ENCODE peak calls at places on chromosomes 13 and 19, in seven cellular contexts. N is AG09309, O is GM12865, J is heart left ventricle, T is OCI-LY7, P is WERI-Rb-1, Y is bronchial epithelial cell. A is an unnamed sample.

GRCh38 chr13:21458457-21458815 is 667 bp downstream of the ZDHHC20 start:
- DNase-seq in N (no peak), O (peak; percentile 76), J (peak; percentile 34), T (peak; percentile 63), P (peak; percentile 71), Y (peak; percentile 50), A (peak; percentile 35)

GRCh38 chr13:34914416-34914815 is 27.7 kb upstream of the NBEA start:
- DNase-seq in N (no peak), O (no peak), J (no peak), T (no peak), P (no peak), Y (no peak), A (no peak)

GRCh38 chr13:39159393-39159792 is 121.1 kb downstream of the NHLRC3 start:
- DNase-seq in N (no peak), O (no peak), J (no peak), T (no peak), P (no peak), Y (peak; percentile 25), A (no peak)

GRCh38 chr19:2507109-2507508 is 31.2 kb downstream of the GADD45B start:
- DNase-seq in N (no peak), O (no peak), J (no peak), T (peak; percentile 29), P (no peak), Y (peak; percentile 89), A (no peak)

GRCh38 chr19:46603195-46603637 is 2.1 kb downstream of the CALM3 start:
- DNase-seq in N (no peak), O (peak; percentile 46), J (peak; percentile 20), T (no peak), P (no peak), Y (no peak), A (no peak)

GRCh38 chr13:79128158-79128557 is 277.9 kb downstream of the RBM26 start:
- DNase-seq in N (no peak), O (peak; percentile 32), J (no peak), T (no peak), P (no peak), Y (peak; percentile 98), A (no peak)

GRCh38 chr19:10478903-10479384 is 24.2 kb downstream of the KEAP1 start:
- DNase-seq in N (no peak), O (peak; percentile 58), J (peak; percentile 94), T (peak; percentile 41), P (peak; percentile 43), Y (peak; percentile 80), A (peak; percentile 78)

GRCh38 chr19:4375620-4376228 is 24.6 kb downstream of the SH3GL1 start:
- DNase-seq in N (peak; percentile 49), O (peak; percentile 87), J (no peak), T (peak; percentile 72), P (peak; percentile 50), Y (no peak), A (peak; percentile 81)

GRCh38 chr13:87661471-87661870 is 9.7 kb upstream of the SLITRK5 start:
- DNase-seq in N (no peak), O (no peak), J (no peak), T (no peak), P (no peak), Y (peak; percentile 33), A (peak; percentile 11)

GRCh38 chr13:79659161-79659560 is 178.2 kb downstream of the NDFIP2 start:
- DNase-seq in N (no peak), O (no peak), J (peak; percentile 50), T (no peak), P (no peak), Y (peak; percentile 79), A (peak; percentile 85)

GRCh38 chr19:4208385-4209094 is 20.8 kb upstream of the EBI3 start:
- DNase-seq in N (no peak), O (no peak), J (no peak), T (peak; percentile 53), P (peak; percentile 57), Y (peak; percentile 33), A (no peak)

GRCh38 chr13:67230774-67231480 is 791 bp upstream of the PCDH9 start:
- DNase-seq in N (no peak), O (peak; percentile 36), J (peak; percentile 66), T (peak; percentile 42), P (peak; percentile 32), Y (peak; percentile 22), A (peak; percentile 69)

GRCh38 chr19:35534803-35535480 is 1.7 kb downstream of the GAPDHS start:
- DNase-seq in N (no peak), O (no peak), J (no peak), T (no peak), P (no peak), Y (no peak), A (no peak)

GRCh38 chr13:113398963-113399754 is 35.2 kb upstream of the GRTP1 start:
- DNase-seq in N (peak; percentile 48), O (no peak), J (peak; percentile 27), T (no peak), P (no peak), Y (no peak), A (no peak)

GRCh38 chr19:55257461-55258411 is 1.1 kb downstream of the PPP6R1 start:
- DNase-seq in N (no peak), O (peak; percentile 28), J (no peak), T (peak; percentile 47), P (peak; percentile 42), Y (no peak), A (no peak)

GRCh38 chr19:17424743-17425365 is 5.0 kb downstream of the MVB12A start:
- DNase-seq in N (no peak), O (peak; percentile 33), J (no peak), T (peak; percentile 71), P (peak; percentile 89), Y (no peak), A (peak; percentile 85)

GRCh38 chr19:42386974-42387707 is 3.0 kb downstream of the CNFN start:
- DNase-seq in N (no peak), O (peak; percentile 49), J (peak; percentile 60), T (peak; percentile 77), P (peak; percentile 89), Y (peak; percentile 58), A (peak; percentile 80)

GRCh38 chr13:77507931-77508776 is 27.4 kb upstream of the SCEL start:
- DNase-seq in N (peak; percentile 10), O (no peak), J (no peak), T (no peak), P (no peak), Y (peak; percentile 84), A (peak; percentile 33)

GRCh38 chr13:35672611-35673010 is 196.1 kb upstream of the MAB21L1 start:
- DNase-seq in N (peak; percentile 61), O (no peak), J (no peak), T (no peak), P (peak; percentile 70), Y (no peak), A (no peak)

GRCh38 chr19:38093154-38093553 is 130.9 kb downstream of the DPF1 start:
- DNase-seq in N (no peak), O (no peak), J (no peak), T (no peak), P (no peak), Y (no peak), A (no peak)
- TF ChIP-seq CTCF in N (no peak), O (no peak), J (no peak), T (no peak), P (no peak), Y (no peak), A (no peak)

GRCh38 chr19:48500830-48501445 is 10.7 kb downstream of the LMTK3 start:
- DNase-seq in N (no peak), O (no peak), J (no peak), T (no peak), P (no peak), Y (no peak), A (no peak)
- H3K4me3 ChIP-seq in N (no peak overlapping the region), O (no peak overlapping the region), J (no peak overlapping the region), T (peak overlapping the region; percentile 58), P (no peak overlapping the region), Y (peak overlapping the region; percentile 57), A (no peak overlapping the region)

GRCh38 chr19:32333227-32333626 is 12.2 kb upstream of the ZNF507 start:
- DNase-seq in N (no peak), O (no peak), J (no peak), T (no peak), P (no peak), Y (no peak), A (no peak)

GRCh38 chr19:32339988-32340874 is 5.2 kb upstream of the ZNF507 start:
- DNase-seq in N (no peak), O (peak; percentile 47), J (peak; percentile 65), T (peak; percentile 44), P (peak; percentile 68), Y (peak; percentile 27), A (peak; percentile 65)

GRCh38 chr19:32337176-32337808 is 8.1 kb upstream of the ZNF507 start:
- DNase-seq in N (no peak), O (no peak), J (no peak), T (no peak), P (no peak), Y (no peak), A (no peak)

DNA sequence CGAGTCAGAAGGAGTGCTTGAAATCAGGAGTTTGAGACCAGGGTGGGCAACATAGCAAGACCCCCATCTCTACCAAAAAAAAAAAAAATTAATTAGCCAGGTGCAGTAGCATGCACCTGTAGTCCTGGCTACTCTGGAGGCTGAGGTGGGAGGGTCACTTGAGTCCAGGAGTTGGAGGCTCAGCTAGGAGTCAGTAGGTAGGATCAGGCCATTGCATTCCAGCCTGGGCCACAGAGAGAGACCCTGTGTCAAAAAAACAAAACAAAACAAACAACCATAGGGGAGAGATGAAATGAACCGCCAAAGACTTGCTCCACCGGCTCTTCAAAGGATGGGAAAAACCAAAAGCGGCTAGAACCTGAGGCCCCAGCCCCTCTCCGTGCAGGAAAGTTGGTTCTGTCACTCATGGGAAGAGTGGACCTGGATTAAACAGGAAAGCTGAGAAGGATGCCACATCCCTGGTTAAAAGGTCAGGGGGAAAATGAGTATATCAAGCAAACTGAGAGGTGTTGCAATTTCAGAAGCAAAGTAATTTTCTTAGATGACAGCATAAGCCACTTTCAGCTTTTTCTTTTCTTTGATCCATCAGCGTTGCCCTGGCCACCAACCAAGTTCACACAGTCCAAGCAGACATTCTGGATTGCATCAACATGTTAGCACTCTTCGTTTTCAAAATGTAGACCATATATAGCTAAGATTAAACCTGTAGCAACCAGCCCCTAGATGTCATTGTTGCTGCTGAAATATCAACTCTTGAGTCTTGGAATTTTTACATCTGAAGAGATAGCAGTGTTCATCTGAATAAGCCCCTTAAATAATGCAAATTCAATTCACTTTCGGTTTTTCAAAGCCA is 8.9 kb upstream of the ZNF507 start:
- DNase-seq in N (no peak), O (no peak), J (no peak), T (no peak), P (no peak), Y (peak; percentile 27), A (no peak)
- TF ChIP-seq CTCF in N (peak; percentile 14), O (no peak), J (no peak), T (peak; percentile 35), P (no peak), Y (no peak), A (no peak)

GRCh38 chr19:1000591-1001537 is 645 bp downstream of the GRIN3B start:
- DNase-seq in N (no peak), O (no peak), J (no peak), T (no peak), P (no peak), Y (no peak), A (no peak)
- H3K4me3 ChIP-seq in N (no peak overlapping the region), O (no peak overlapping the region), J (peak overlapping the region; percentile 38), T (no peak overlapping the region), P (peak overlapping the region; percentile 30), Y (no peak overlapping the region), A (no peak overlapping the region)

GRCh38 chr13:29260684-29261083 is 334.8 kb downstream of the SLC7A1 start:
- DNase-seq in N (no peak), O (peak; percentile 32), J (no peak), T (no peak), P (no peak), Y (no peak), A (no peak)
- TF ChIP-seq CTCF in N (no peak), O (peak; percentile 34), J (peak; percentile 27), T (peak; percentile 30), P (no peak), Y (no peak), A (no peak)

A was measured in BE2C.